ENCODE peak calls at places on chromosomes 2 and 18, in seven cellular contexts. E is aorta; B is spleen; P is transverse colon; Z is CD8-positive, alpha-beta memory T cell; O is substantia nigra; M is caudate nucleus. Y is an unnamed sample.

GRCh38 chr2:132621131-132621875 is 48.7 kb downstream of the LYPD1 start:
- DNase-seq in E (no peak), B (no peak), P (no peak), Z (no peak), O (no peak), M (no peak), Y (no peak)

GRCh38 chr2:179686718-179687342 is 174.6 kb downstream of the ZNF385B start:
- DNase-seq in E (no peak), B (no peak), P (no peak), Z (no peak), O (no peak), M (no peak), Y (no peak)

GRCh38 chr2:127515383-127515915 is 10.8 kb downstream of the IWS1 start:
- DNase-seq in E (no peak), B (no peak), P (no peak), Z (no peak), O (no peak), M (no peak), Y (no peak)

GRCh38 chr2:237774811-237775553 is 23.6 kb upstream of the RBM44 start:
- DNase-seq in E (no peak), B (no peak), P (peak), Z (peak), O (no peak), M (no peak), Y (peak)

GRCh38 chr2:11056614-11057013 is 98.7 kb upstream of the SLC66A3 start:
- DNase-seq in E (no peak), B (no peak), P (no peak), Z (no peak), O (no peak), M (no peak), Y (no peak)

GRCh38 chr2:215410932-215411285 is 25.0 kb downstream of the FN1 start:
- DNase-seq in E (no peak), B (no peak), P (no peak), Z (no peak), O (no peak), M (no peak), Y (no peak)

GRCh38 chr18:38297910-38298309 is 732.3 kb upstream of the CELF4 start:
- DNase-seq in E (no peak), B (no peak), P (no peak), Z (no peak), O (no peak), M (no peak), Y (no peak)

GRCh38 chr18:12811191-12811950 is 72.7 kb downstream of the PTPN2 start:
- DNase-seq in E (no peak), B (no peak), P (no peak), Z (no peak), O (no peak), M (no peak), Y (no peak)

GRCh38 chr18:58255701-58256311 is 211.8 kb downstream of the NEDD4L start:
- DNase-seq in E (no peak), B (no peak), P (no peak), Z (no peak), O (no peak), M (no peak), Y (no peak)

GRCh38 chr18:52427521-52428175 is 87.7 kb downstream of the DCC start:
- DNase-seq in E (no peak), B (no peak), P (no peak), Z (no peak), O (no peak), M (no peak), Y (no peak)

GRCh38 chr2:239690651-239691631 is 290.1 kb upstream of the HDAC4 start:
- DNase-seq in E (peak), B (no peak), P (no peak), Z (no peak), O (no peak), M (no peak), Y (no peak)

GRCh38 chr18:31562726-31563125 is 29.0 kb upstream of the TTR start:
- DNase-seq in E (no peak), B (no peak), P (no peak), Z (no peak), O (no peak), M (no peak), Y (no peak)

GRCh38 chr2:104863585-104864279 is 9.8 kb downstream of the POU3F3 start:
- DNase-seq in E (no peak), B (no peak), P (no peak), Z (no peak), O (peak), M (no peak), Y (no peak)

GRCh38 chr2:160703648-160704585 is 210.3 kb upstream of the RBMS1 start:
- DNase-seq in E (no peak), B (no peak), P (peak), Z (no peak), O (no peak), M (no peak), Y (peak)

GRCh38 chr2:149538138-149538833 is 49.3 kb downstream of the MMADHC start:
- DNase-seq in E (no peak), B (no peak), P (no peak), Z (no peak), O (no peak), M (no peak), Y (no peak)

GRCh38 chr18:77529492-77529891 is 279.8 kb downstream of the GALR1 start:
- DNase-seq in E (no peak), B (no peak), P (no peak), Z (no peak), O (no peak), M (no peak), Y (peak)

GRCh38 chr2:12467303-12467702 is 249.4 kb upstream of the TRIB2 start:
- DNase-seq in E (no peak), B (no peak), P (no peak), Z (no peak), O (no peak), M (no peak), Y (no peak)

GRCh38 chr2:152646775-152647174 is 70.5 kb downstream of the PRPF40A start:
- DNase-seq in E (no peak), B (no peak), P (no peak), Z (no peak), O (no peak), M (no peak), Y (no peak)

GRCh38 chr2:154698238-154698788 is at the start of gene KCNJ3:
- DNase-seq in E (no peak), B (no peak), P (no peak), Z (no peak), O (no peak), M (peak), Y (no peak)

GRCh38 chr2:156322681-156323211 is 9.8 kb downstream of the NR4A2 start:
- DNase-seq in E (no peak), B (no peak), P (no peak), Z (peak), O (no peak), M (no peak), Y (no peak)

GRCh38 chr2:112141623-112142001 is 3.4 kb downstream of the FBLN7 start:
- DNase-seq in E (no peak), B (no peak), P (no peak), Z (no peak), O (no peak), M (no peak), Y (no peak)

GRCh38 chr18:49510393-49511115 is 23.5 kb upstream of the C18orf32 start:
- DNase-seq in E (no peak), B (no peak), P (peak), Z (peak), O (no peak), M (peak), Y (peak)

GRCh38 chr18:44823782-44824181 is 143.1 kb downstream of the SETBP1 start:
- DNase-seq in E (no peak), B (no peak), P (no peak), Z (no peak), O (no peak), M (no peak), Y (no peak)

GRCh38 chr2:238397381-238397780 is 29.3 kb upstream of the ASB1 start:
- DNase-seq in E (no peak), B (no peak), P (no peak), Z (no peak), O (no peak), M (no peak), Y (no peak)

GRCh38 chr2:19829672-19830071 is 72.1 kb downstream of the TTC32 start:
- DNase-seq in E (no peak), B (no peak), P (no peak), Z (no peak), O (no peak), M (no peak), Y (no peak)

GRCh38 chr18:11955299-11956029 is 25.8 kb upstream of the IMPA2 start:
- DNase-seq in E (peak), B (no peak), P (peak), Z (no peak), O (no peak), M (peak), Y (peak)

GRCh38 chr2:130156624-130157004 is 11.7 kb upstream of the CCDC74B start:
- DNase-seq in E (no peak), B (peak), P (no peak), Z (no peak), O (no peak), M (no peak), Y (no peak)

GRCh38 chr18:44149706-44150105 is 531.0 kb upstream of the SETBP1 start:
- DNase-seq in E (no peak), B (no peak), P (no peak), Z (no peak), O (no peak), M (peak), Y (no peak)

GRCh38 chr2:190740449-190740848 is 91.6 kb downstream of the NAB1 start:
- DNase-seq in E (no peak), B (no peak), P (no peak), Z (no peak), O (no peak), M (no peak), Y (no peak)

GRCh38 chr2:113276216-113276905 is 2.4 kb downstream of the PAX8 start:
- DNase-seq in E (no peak), B (no peak), P (no peak), Z (no peak), O (no peak), M (no peak), Y (no peak)

GRCh38 chr2:166125557-166125956 is 2.3 kb downstream of the SCN1A start:
- DNase-seq in E (no peak), B (no peak), P (no peak), Z (no peak), O (no peak), M (no peak), Y (no peak)

GRCh38 chr2:63984606-63985359 is 34.4 kb downstream of the VPS54 start:
- DNase-seq in E (no peak), B (no peak), P (no peak), Z (no peak), O (no peak), M (no peak), Y (no peak)

GRCh38 chr2:232238108-232238507 is 140.4 kb upstream of the ALPP start:
- DNase-seq in E (no peak), B (no peak), P (no peak), Z (no peak), O (no peak), M (no peak), Y (no peak)
- H3K27ac ChIP-seq in E (no peak), B (no peak), P (no peak), Z (no peak), O (no peak), M (no peak), Y (no peak)

DNA sequence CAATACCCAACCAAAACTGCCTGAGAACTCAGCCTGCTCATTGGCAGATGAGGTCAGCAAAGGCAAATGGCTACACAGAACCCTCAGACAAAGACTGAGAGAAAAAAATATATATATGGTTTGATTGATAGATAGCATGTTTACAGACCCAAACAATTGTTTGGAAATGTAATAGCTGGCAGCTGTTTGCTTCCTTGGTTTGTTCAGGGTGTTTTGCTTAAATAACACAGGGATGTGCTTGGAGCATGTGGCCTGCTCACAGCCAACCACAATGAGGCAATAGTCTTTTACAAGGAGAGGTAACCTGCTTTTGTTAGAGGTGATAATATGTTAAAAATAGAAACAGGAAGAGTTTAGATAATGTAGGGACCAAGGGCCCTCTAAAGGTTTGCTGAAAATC is 84.5 kb downstream of the PDK1 start:
- DNase-seq in E (no peak), B (no peak), P (no peak), Z (no peak), O (no peak), M (no peak), Y (no peak)
- H3K27ac ChIP-seq in E (no peak), B (no peak), P (no peak), Z (no peak), O (no peak), M (no peak), Y (no peak)

GRCh38 chr2:201774546-201774945 is 6.2 kb downstream of the ALS2 start:
- DNase-seq in E (no peak), B (no peak), P (no peak), Z (no peak), O (no peak), M (no peak), Y (no peak)

GRCh38 chr2:201777869-201778268 is 2.9 kb downstream of the ALS2 start:
- DNase-seq in E (no peak), B (no peak), P (no peak), Z (no peak), O (no peak), M (no peak), Y (no peak)

GRCh38 chr2:201773990-201774389 is 6.7 kb downstream of the ALS2 start:
- DNase-seq in E (no peak), B (no peak), P (no peak), Z (no peak), O (no peak), M (no peak), Y (no peak)

GRCh38 chr2:201775326-201775725 is 5.4 kb downstream of the ALS2 start:
- DNase-seq in E (no peak), B (no peak), P (no peak), Z (no peak), O (no peak), M (no peak), Y (no peak)

GRCh38 chr2:201777043-201777442 is 3.7 kb downstream of the ALS2 start:
- DNase-seq in E (no peak), B (no peak), P (no peak), Z (no peak), O (no peak), M (no peak), Y (no peak)
- H3K27ac ChIP-seq in E (no peak), B (no peak), P (no peak), Z (no peak), O (no peak), M (no peak), Y (no peak)

GRCh38 chr2:234469972-234470371 is 26.9 kb downstream of the ARL4C start:
- DNase-seq in E (no peak), B (no peak), P (no peak), Z (no peak), O (no peak), M (no peak), Y (no peak)
- H3K27ac ChIP-seq in E (no peak), B (no peak), P (no peak), Z (no peak), O (no peak), M (no peak), Y (no peak)

GRCh38 chr2:158996378-158996993 is 28.0 kb downstream of the TANC1 start:
- DNase-seq in E (no peak), B (no peak), P (no peak), Z (no peak), O (no peak), M (no peak), Y (no peak)

GRCh38 chr2:158997037-158997785 is 28.8 kb downstream of the TANC1 start:
- DNase-seq in E (no peak), B (no peak), P (no peak), Z (no peak), O (no peak), M (no peak), Y (no peak)

GRCh38 chr2:159000072-159000471 is 31.6 kb downstream of the TANC1 start:
- DNase-seq in E (no peak), B (no peak), P (no peak), Z (no peak), O (no peak), M (no peak), Y (no peak)

GRCh38 chr2:158999458-158999857 is 31.0 kb downstream of the TANC1 start:
- DNase-seq in E (no peak), B (no peak), P (no peak), Z (no peak), O (no peak), M (no peak), Y (no peak)

DNA sequence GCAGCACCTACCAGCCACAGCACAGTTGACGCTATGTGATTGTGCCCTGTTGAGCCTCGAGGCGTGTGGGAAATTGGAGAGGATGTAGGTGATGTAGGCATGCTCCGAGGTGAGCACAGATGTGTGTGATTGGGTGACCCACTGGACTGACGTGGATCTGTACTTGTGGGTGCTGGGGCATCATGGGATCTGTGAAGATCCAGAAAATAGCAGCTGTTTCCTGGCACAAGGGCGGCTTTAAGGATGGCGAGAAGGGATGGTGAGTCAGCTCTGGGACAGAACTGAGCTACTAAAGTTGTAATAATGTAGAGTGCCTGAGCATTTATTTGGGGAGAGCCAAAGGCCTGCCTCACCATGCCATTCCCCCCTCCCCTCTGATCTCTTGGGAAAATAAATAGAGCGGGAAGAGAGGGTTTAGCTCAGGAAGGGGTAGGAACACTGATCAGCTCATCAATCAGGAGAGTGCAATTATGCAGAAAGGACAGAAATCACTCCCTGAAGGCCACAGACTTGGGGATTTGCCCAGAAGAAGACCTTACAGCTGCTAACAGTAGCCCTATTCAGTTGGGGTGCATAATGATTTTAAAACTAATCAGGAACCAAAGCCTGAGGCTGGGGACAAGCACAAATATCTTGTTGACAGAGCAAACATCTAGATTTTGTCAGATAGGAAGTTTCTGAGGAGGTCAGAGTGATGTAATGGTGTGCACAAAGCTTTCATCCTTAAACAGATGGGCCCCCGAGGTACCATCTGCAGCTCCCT is 30.2 kb downstream of the TANC1 start:
- DNase-seq in E (peak), B (no peak), P (no peak), Z (no peak), O (peak), M (peak), Y (no peak)
- H3K27ac ChIP-seq in E (peak), B (no peak), P (peak), Z (no peak), O (peak), M (peak), Y (no peak)

GRCh38 chr2:108553181-108553919 is 19.1 kb downstream of the LIMS1 start:
- DNase-seq in E (no peak), B (no peak), P (no peak), Z (no peak), O (no peak), M (no peak), Y (no peak)
- H3K27ac ChIP-seq in E (no peak), B (peak), P (peak), Z (no peak), O (no peak), M (peak), Y (no peak)

Y was measured in HL-60.